ENCODE peak calls at places on chromosomes 12 and 14, in six cellular contexts. N is A549; I is CD8-positive, alpha-beta T cell; C is mesendoderm; H is tibial nerve; G is heart left ventricle. S is an unnamed sample. For H3K4me1, the result is how much of the 10 kb centered on the place peaks cover.

GRCh38 chr14:97902630-97903029 is 1105.4 kb downstream of the VRK1 start:
- DNase-seq in N (no peak), I (no peak), C (no peak), H (no peak), G (no peak), S (no peak)

GRCh38 chr12:9149372-9149771 is 33.7 kb upstream of the A2M start:
- DNase-seq in N (no peak), I (no peak), C (peak), H (no peak), G (no peak), S (no peak)

GRCh38 chr14:95311752-95312151 is 8.0 kb downstream of the CLMN start:
- DNase-seq in N (peak), I (no peak), C (peak), H (no peak), G (no peak), S (no peak)

GRCh38 chr12:109772622-109773321 is 59.1 kb downstream of the FAM222A start:
- DNase-seq in N (no peak), I (no peak), C (no peak), H (no peak), G (no peak), S (no peak)

GRCh38 chr14:35533357-35534129 is 421 bp upstream of the INSM2 start:
- DNase-seq in N (peak), I (peak), C (peak), H (no peak), G (peak), S (no peak)

GRCh38 chr12:102232446-102232845 is 34.8 kb upstream of the PMCH start:
- DNase-seq in N (no peak), I (no peak), C (no peak), H (peak), G (no peak), S (no peak)

GRCh38 chr12:112207397-112207924 is 82.1 kb downstream of the TRAFD1 start:
- DNase-seq in N (no peak), I (no peak), C (no peak), H (no peak), G (no peak), S (no peak)

GRCh38 chr12:121872546-121873223 is 14.0 kb upstream of the HPD start:
- DNase-seq in N (no peak), I (no peak), C (no peak), H (no peak), G (no peak), S (peak)

GRCh38 chr12:124517260-124518050 is 50.0 kb downstream of the NCOR2 start:
- DNase-seq in N (peak), I (no peak), C (no peak), H (peak), G (peak), S (no peak)

GRCh38 chr14:51828017-51828797 is 32.2 kb upstream of the GNG2 start:
- DNase-seq in N (peak), I (peak), C (peak), H (no peak), G (peak), S (no peak)

GRCh38 chr14:97179573-97179972 is 382.4 kb downstream of the VRK1 start:
- DNase-seq in N (no peak), I (no peak), C (peak), H (no peak), G (no peak), S (no peak)

GRCh38 chr12:124681779-124682391 is 114.5 kb upstream of the NCOR2 start:
- DNase-seq in N (peak), I (no peak), C (peak), H (peak), G (peak), S (peak)

DNA sequence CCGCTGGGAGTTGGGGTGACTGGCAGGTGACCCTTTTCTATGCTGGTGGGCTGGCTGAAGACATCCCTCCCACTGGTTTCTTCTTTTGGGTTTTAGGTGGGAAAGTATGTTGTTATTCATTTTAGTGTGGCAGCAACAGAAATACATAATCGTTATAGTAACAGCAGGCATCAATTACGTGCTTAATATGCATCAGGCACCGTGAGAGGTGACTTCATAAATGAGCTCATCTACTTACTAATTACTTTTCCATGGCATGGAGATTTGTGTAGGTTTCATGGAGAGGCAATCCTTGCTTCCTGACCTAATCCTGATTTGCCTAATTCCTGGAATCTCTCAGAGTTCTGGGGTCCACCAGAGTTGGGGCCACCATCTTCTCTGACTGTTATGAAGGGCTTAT is 13.4 kb upstream of the CELA1 start:
- DNase-seq in N (no peak), I (no peak), C (no peak), H (no peak), G (no peak), S (no peak)
- H3K27ac ChIP-seq in N (no peak), I (no peak), C (no peak), H (no peak), G (no peak), S (no peak)

DNA sequence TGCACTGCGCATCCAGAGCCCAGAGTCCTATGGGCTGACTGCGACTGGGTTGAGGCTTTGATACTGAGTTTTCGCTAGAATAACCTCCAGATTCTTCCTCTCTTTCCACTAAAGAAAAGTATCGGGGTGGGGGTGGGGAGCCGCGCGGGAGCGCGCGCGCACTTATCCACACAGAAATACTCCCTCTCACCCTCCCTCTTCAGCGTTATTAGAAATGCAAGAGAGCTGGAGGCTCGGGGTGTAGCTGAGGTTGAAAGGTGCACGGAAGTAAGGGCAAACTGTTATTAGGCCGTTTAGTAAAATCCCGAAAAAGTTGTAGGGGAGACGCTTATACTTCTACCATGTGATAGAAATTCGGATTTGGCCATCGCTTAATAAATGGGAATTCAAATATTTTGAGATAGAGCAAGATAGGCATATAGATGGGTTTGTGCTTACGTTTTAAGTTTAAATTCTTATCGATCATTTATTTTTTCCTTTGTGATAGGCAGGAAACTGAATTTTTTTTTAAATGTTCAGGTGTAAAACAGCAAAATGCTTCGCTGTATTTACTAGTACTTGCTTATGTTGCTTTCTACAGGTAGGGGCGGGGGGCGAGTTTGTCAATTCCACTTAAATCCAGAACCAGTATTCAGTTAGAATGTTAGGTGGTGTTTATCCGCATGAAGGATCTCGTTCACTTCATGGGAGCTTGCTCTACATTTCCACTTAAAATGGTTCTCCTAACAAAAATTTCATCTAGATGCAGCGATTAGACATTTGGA is 1.1 kb downstream of the ARHGAP5 start:
- DNase-seq in N (peak), I (no peak), C (no peak), H (peak), G (peak), S (peak)
- H3K4me1 ChIP-seq in N (half or more), I (under half), C (under half), H (under half), G (under half), S (under half)

GRCh38 chr12:92342574-92342973 is 196.9 kb upstream of the BTG1 start:
- DNase-seq in N (no peak), I (no peak), C (no peak), H (no peak), G (no peak), S (no peak)
- H3K27ac ChIP-seq in N (no peak), I (no peak), C (no peak), H (no peak), G (no peak), S (no peak)

GRCh38 chr14:93040443-93040842 is 75.3 kb downstream of the ITPK1 start:
- DNase-seq in N (no peak), I (no peak), C (no peak), H (no peak), G (no peak), S (no peak)
- H3K4me1 ChIP-seq in N (half or more), I (half or more), C (under half), H (under half), G (under half), S (under half)

GRCh38 chr14:23431486-23431885 is 4.0 kb downstream of the MYH7 start:
- DNase-seq in N (no peak), I (no peak), C (no peak), H (no peak), G (peak), S (no peak)
- H3K27ac ChIP-seq in N (no peak), I (no peak), C (no peak), H (no peak), G (peak), S (peak)

GRCh38 chr14:76918751-76919421 is 92.7 kb downstream of the LRRC74A start:
- DNase-seq in N (peak), I (no peak), C (peak), H (peak), G (peak), S (peak)

GRCh38 chr14:76917158-76917596 is 91.0 kb downstream of the LRRC74A start:
- DNase-seq in N (peak), I (no peak), C (peak), H (peak), G (peak), S (peak)

GRCh38 chr14:76919431-76919810 is 93.2 kb downstream of the LRRC74A start:
- DNase-seq in N (no peak), I (no peak), C (no peak), H (no peak), G (no peak), S (no peak)

GRCh38 chr14:76918176-76918750 is 92.1 kb downstream of the LRRC74A start:
- DNase-seq in N (no peak), I (no peak), C (peak), H (peak), G (peak), S (peak)

DNA sequence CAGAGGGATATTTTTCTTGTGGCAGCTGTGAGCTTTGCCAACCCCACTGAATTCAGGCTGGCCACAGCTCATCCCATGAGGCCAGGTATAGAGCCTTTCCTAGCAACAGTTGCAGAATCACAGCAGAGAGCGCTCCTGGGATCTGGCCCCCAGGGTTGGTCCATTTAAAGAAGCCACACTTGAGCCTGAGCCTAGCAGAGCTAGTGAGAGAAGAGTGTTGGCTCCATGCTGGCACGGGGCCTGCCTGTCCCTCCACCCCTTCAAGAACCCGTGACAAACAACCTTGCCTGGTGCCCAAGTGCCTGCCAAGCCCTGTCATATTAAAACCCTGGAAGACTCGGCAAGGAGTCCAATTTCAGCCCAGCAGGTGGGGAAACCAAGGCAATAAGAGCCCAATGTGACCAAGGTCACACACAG is 91.6 kb downstream of the LRRC74A start:
- DNase-seq in N (no peak), I (no peak), C (peak), H (no peak), G (peak), S (peak)
- H3K4me1 ChIP-seq in N (half or more), I (under half), C (under half), H (under half), G (under half), S (under half)

DNA sequence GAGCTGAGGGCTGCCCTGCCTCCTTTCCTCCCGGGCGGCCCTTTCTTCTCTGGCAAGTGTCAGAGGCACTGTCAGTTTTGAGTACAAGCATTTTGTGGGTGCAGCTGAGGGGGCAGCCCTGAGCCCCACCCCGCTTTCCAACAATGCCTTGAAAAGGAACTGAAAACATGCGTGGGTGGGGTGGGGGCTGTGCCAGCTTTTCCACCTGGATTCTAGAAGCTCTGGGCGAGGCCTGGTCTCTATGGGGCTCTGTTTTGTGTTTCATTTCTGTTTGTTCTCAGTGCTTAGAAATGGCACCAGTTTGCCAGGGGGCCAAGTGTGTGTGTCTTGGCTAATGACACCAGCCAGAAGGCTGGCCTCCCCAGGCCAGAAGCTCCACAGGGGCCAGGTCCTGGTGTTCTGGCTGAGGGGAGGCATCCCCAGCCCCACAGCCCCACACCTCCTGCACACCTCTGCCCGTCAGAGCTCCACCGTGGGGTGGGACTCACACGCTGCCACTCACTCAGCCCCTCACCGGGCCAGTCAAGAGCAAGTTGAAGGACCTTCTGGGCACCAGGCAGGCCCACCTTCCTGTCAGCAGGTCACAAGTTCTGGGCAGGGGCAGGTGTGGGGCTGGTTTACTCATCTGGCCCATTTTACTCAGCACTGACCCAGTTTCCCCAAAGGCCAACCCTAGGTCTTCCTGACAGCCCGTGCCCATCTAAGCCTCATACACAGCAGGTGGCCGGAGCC is 155.1 kb downstream of the CALM1 start:
- DNase-seq in N (no peak), I (no peak), C (no peak), H (no peak), G (no peak), S (no peak)
- H3K27ac ChIP-seq in N (no peak), I (no peak), C (no peak), H (peak), G (no peak), S (no peak)

GRCh38 chr12:51829641-51830040 is 18.9 kb downstream of the FIGNL2 start:
- DNase-seq in N (no peak), I (no peak), C (no peak), H (no peak), G (no peak), S (no peak)
- H3K4me1 ChIP-seq in N (under half), I (under half), C (under half), H (under half), G (under half), S (under half)

GRCh38 chr12:55847033-55847432 is 4.3 kb upstream of the MMP19 start:
- DNase-seq in N (no peak), I (no peak), C (no peak), H (no peak), G (no peak), S (peak)
- H3K27ac ChIP-seq in N (peak), I (no peak), C (no peak), H (peak), G (peak), S (peak)